ENCODE peak calls at places on chromosome 12, in five cellular contexts. Y is T-helper 9 cell, G is NCI-H2029, R is cardiac muscle cell, X is hippocampal formation. U is an unnamed sample.

GRCh38 chr12:109461846-109462766 is 15.0 kb downstream of the KCTD10 start:
- DNase-seq in G (no peak), R (peak; percentile 69), Y (no peak), X (peak; percentile 36), U (peak; percentile 97)

GRCh38 chr12:4780624-4781023 is 60.4 kb downstream of the GALNT8 start:
- DNase-seq in Y (no peak), R (no peak), X (peak; percentile 44), G (no peak), U (no peak)

GRCh38 chr12:4272976-4273650 is 449 bp upstream of the CCND2 start:
- DNase-seq in X (no peak), R (no peak), G (no peak), Y (no peak), U (peak; percentile 8)

GRCh38 chr12:67885370-67886169 is 103.7 kb upstream of the IFNG-AS1 start:
- DNase-seq in X (no peak), Y (no peak), G (no peak), R (no peak), U (no peak)

GRCh38 chr12:49930515-49931288 is 19.8 kb upstream of the AQP2 start:
- DNase-seq in R (no peak), G (no peak), X (no peak), Y (no peak), U (peak; percentile 82)

GRCh38 chr12:43318002-43318401 is 234.0 kb downstream of the ADAMTS20 start:
- DNase-seq in Y (no peak), X (no peak), G (no peak), R (no peak), U (no peak)

GRCh38 chr12:62210422-62210821 is 49.8 kb upstream of the USP15 start:
- DNase-seq in Y (peak; percentile 9), X (no peak), G (no peak), R (peak; percentile 51), U (peak; percentile 74)

GRCh38 chr12:2959508-2960431 is 573 bp downstream of the TEAD4 start:
- DNase-seq in G (peak; percentile 50), Y (no peak), R (peak; percentile 63), X (no peak), U (peak; percentile 58)

GRCh38 chr12:93376436-93377251 is 1.1 kb upstream of the NUDT4 start:
- DNase-seq in G (no peak), R (peak; percentile 82), Y (no peak), X (peak; percentile 38), U (peak; percentile 66)

GRCh38 chr12:91423336-91424050 is 240.9 kb upstream of the DCN start:
- DNase-seq in Y (no peak), R (no peak), X (no peak), G (no peak), U (no peak)

U was measured in cardiac fibroblast.